ENCODE peak calls at places on chromosomes 7 and 10, in eight cellular contexts. D, R, O, H, X, T, Q and A are unnamed samples.

GRCh38 chr7:24172859-24173258 is 111.1 kb upstream of the NPY start:
- DNase-seq in Q (no peak), D (no peak), R (no peak), X (no peak), H (no peak), T (no peak), O (no peak), A (no peak)

GRCh38 chr7:54978364-54979116 is 40.3 kb upstream of the EGFR start:
- DNase-seq in R (no peak), D (no peak), X (no peak), O (no peak), H (no peak), Q (no peak), T (no peak), A (no peak)

GRCh38 chr7:140205600-140205999 is 28.8 kb upstream of the KDM7A start:
- DNase-seq in Q (peak), X (no peak), R (no peak), O (no peak), D (no peak), T (no peak), H (no peak), A (no peak)

GRCh38 chr7:36686499-36686898 is 37.8 kb downstream of the AOAH start:
- DNase-seq in O (no peak), Q (no peak), D (peak), X (no peak), T (no peak), R (peak), H (no peak), A (peak)

GRCh38 chr10:70596860-70597809 is 5.4 kb downstream of the PRF1 start:
- DNase-seq in X (no peak), O (no peak), R (peak), H (no peak), D (no peak), Q (no peak), T (no peak), A (no peak)

GRCh38 chr7:63070696-63071095 is 928.0 kb upstream of the ZNF722 start:
- DNase-seq in H (peak), O (no peak), X (no peak), Q (no peak), R (no peak), T (no peak), D (no peak), A (no peak)

GRCh38 chr10:34813626-34814227 is 1.4 kb downstream of the PARD3 start:
- DNase-seq in T (no peak), O (peak), Q (peak), R (peak), H (no peak), D (peak), X (no peak), A (no peak)

GRCh38 chr7:128408709-128409434 is 910 bp downstream of the IMPDH1 start:
- DNase-seq in X (no peak), O (no peak), R (peak), Q (no peak), D (peak), T (no peak), H (no peak), A (no peak)

GRCh38 chr7:82442492-82443043 is 1.0 kb downstream of the CACNA2D1 start:
- DNase-seq in O (peak), X (no peak), D (no peak), Q (no peak), T (no peak), H (no peak), R (peak), A (no peak)

GRCh38 chr7:141145630-141145982 is 71.7 kb downstream of the TMEM178B start:
- DNase-seq in R (no peak), O (no peak), T (no peak), H (no peak), Q (no peak), X (no peak), D (no peak), A (no peak)

GRCh38 chr7:1920266-1920681 is 250.2 kb downstream of the ELFN1 start:
- DNase-seq in D (no peak), T (no peak), R (no peak), H (no peak), O (no peak), Q (no peak), X (no peak), A (peak)

GRCh38 chr10:131980757-131981428 is 830 bp downstream of the BNIP3 start:
- DNase-seq in R (no peak), T (no peak), H (no peak), Q (no peak), O (no peak), X (no peak), D (peak), A (no peak)

GRCh38 chr7:96800824-96801223 is 91.2 kb upstream of the SEM1 start:
- DNase-seq in R (peak), D (no peak), Q (no peak), H (no peak), X (no peak), O (no peak), T (no peak), A (no peak)

GRCh38 chr10:99854860-99855259 is 72.4 kb downstream of the ABCC2 start:
- DNase-seq in Q (no peak), X (peak), R (peak), O (no peak), T (no peak), H (no peak), D (peak), A (no peak)

GRCh38 chr7:22680482-22680901 is 46.5 kb upstream of the IL6 start:
- DNase-seq in D (no peak), H (no peak), R (no peak), O (no peak), T (no peak), X (no peak), Q (no peak), A (no peak)

GRCh38 chr10:69568472-69569143 is 4.6 kb downstream of the NEUROG3 start:
- DNase-seq in H (no peak), R (no peak), O (no peak), D (no peak), X (no peak), T (no peak), Q (no peak), A (no peak)

GRCh38 chr7:27303021-27303420 is 60.4 kb downstream of the EVX1 start:
- DNase-seq in T (no peak), H (no peak), X (no peak), R (peak), D (no peak), O (no peak), Q (no peak), A (no peak)